ENCODE peak calls at places on chromosomes 13 and 19, in nine cellular contexts. One of them, this sample, is unnamed.

GRCh38 chr13:87614276-87614675 is 56.9 kb upstream of the SLITRK5 start:
- DNase-seq in DMS153: no peak
- DNase-seq in H7: no peak
- DNase-seq in glutamatergic neuron: no peak
- DNase-seq in endothelial cell: no peak
- DNase-seq in nephron progenitor cell: no peak
- DNase-seq in HTR-8/SVneo: no peak
- DNase-seq in PC-9: no peak
- DNase-seq in fibroblast of the aortic adventitia: no peak
- DNase-seq in this sample: no peak

GRCh38 chr19:33988601-33989000 is 183.7 kb upstream of the LSM14A start:
- DNase-seq in glutamatergic neuron: no peak
- DNase-seq in DMS153: no peak
- DNase-seq in endothelial cell: no peak
- DNase-seq in HTR-8/SVneo: peak; percentile 23
- DNase-seq in PC-9: no peak
- DNase-seq in H7: no peak
- DNase-seq in fibroblast of the aortic adventitia: peak; percentile 2
- DNase-seq in nephron progenitor cell: no peak
- DNase-seq in this sample: no peak

GRCh38 chr13:99528547-99528946 is 27.3 kb downstream of the TM9SF2 start:
- DNase-seq in fibroblast of the aortic adventitia: no peak
- DNase-seq in glutamatergic neuron: no peak
- DNase-seq in nephron progenitor cell: no peak
- DNase-seq in H7: no peak
- DNase-seq in DMS153: no peak
- DNase-seq in endothelial cell: no peak
- DNase-seq in PC-9: no peak
- DNase-seq in HTR-8/SVneo: no peak
- DNase-seq in this sample: peak; percentile 58

GRCh38 chr13:48158290-48158689 is 63.4 kb upstream of the MED4 start:
- DNase-seq in H7: no peak
- DNase-seq in endothelial cell: no peak
- DNase-seq in DMS153: peak; percentile 0
- DNase-seq in fibroblast of the aortic adventitia: no peak
- DNase-seq in glutamatergic neuron: no peak
- DNase-seq in PC-9: no peak
- DNase-seq in HTR-8/SVneo: no peak
- DNase-seq in nephron progenitor cell: no peak
- DNase-seq in this sample: no peak

GRCh38 chr19:964116-964520 is 20.0 kb upstream of the WDR18 start:
- DNase-seq in nephron progenitor cell: no peak
- DNase-seq in HTR-8/SVneo: no peak
- DNase-seq in H7: no peak
- DNase-seq in fibroblast of the aortic adventitia: no peak
- DNase-seq in PC-9: no peak
- DNase-seq in glutamatergic neuron: no peak
- DNase-seq in DMS153: no peak
- DNase-seq in endothelial cell: no peak
- DNase-seq in this sample: no peak

GRCh38 chr19:4566402-4567051 is 7.0 kb upstream of the SEMA6B start:
- DNase-seq in HTR-8/SVneo: no peak
- DNase-seq in glutamatergic neuron: no peak
- DNase-seq in nephron progenitor cell: no peak
- DNase-seq in fibroblast of the aortic adventitia: no peak
- DNase-seq in PC-9: no peak
- DNase-seq in endothelial cell: no peak
- DNase-seq in H7: no peak
- DNase-seq in DMS153: no peak
- DNase-seq in this sample: peak; percentile 36

GRCh38 chr19:5067666-5068065 is 98.8 kb downstream of the KDM4B start:
- DNase-seq in glutamatergic neuron: no peak
- DNase-seq in fibroblast of the aortic adventitia: no peak
- DNase-seq in DMS153: no peak
- DNase-seq in HTR-8/SVneo: no peak
- DNase-seq in PC-9: no peak
- DNase-seq in endothelial cell: no peak
- DNase-seq in H7: no peak
- DNase-seq in nephron progenitor cell: peak; percentile 23
- DNase-seq in this sample: no peak

GRCh38 chr19:45973564-45974338 is at the start of gene NOVA2:
- DNase-seq in H7: peak; percentile 100
- DNase-seq in PC-9: peak; percentile 39
- DNase-seq in endothelial cell: peak; percentile 96
- DNase-seq in HTR-8/SVneo: peak; percentile 82
- DNase-seq in nephron progenitor cell: peak; percentile 86
- DNase-seq in glutamatergic neuron: peak; percentile 99
- DNase-seq in fibroblast of the aortic adventitia: peak; percentile 77
- DNase-seq in DMS153: no peak
- DNase-seq in this sample: peak; percentile 91

GRCh38 chr13:23651887-23652286 is 81.7 kb downstream of the TNFRSF19 start:
- DNase-seq in nephron progenitor cell: no peak
- DNase-seq in HTR-8/SVneo: no peak
- DNase-seq in fibroblast of the aortic adventitia: no peak
- DNase-seq in glutamatergic neuron: no peak
- DNase-seq in H7: no peak
- DNase-seq in endothelial cell: no peak
- DNase-seq in DMS153: no peak
- DNase-seq in PC-9: no peak
- DNase-seq in this sample: no peak

GRCh38 chr19:10975374-10976036 is 14.7 kb downstream of the SMARCA4 start:
- DNase-seq in glutamatergic neuron: no peak
- DNase-seq in HTR-8/SVneo: no peak
- DNase-seq in fibroblast of the aortic adventitia: peak; percentile 88
- DNase-seq in nephron progenitor cell: no peak
- DNase-seq in endothelial cell: no peak
- DNase-seq in H7: no peak
- DNase-seq in PC-9: no peak
- DNase-seq in DMS153: no peak
- DNase-seq in this sample: peak; percentile 96

GRCh38 chr13:41774605-41775218 is 186.2 kb downstream of the VWA8 start:
- DNase-seq in glutamatergic neuron: no peak
- DNase-seq in nephron progenitor cell: no peak
- DNase-seq in HTR-8/SVneo: no peak
- DNase-seq in endothelial cell: no peak
- DNase-seq in PC-9: no peak
- DNase-seq in DMS153: no peak
- DNase-seq in fibroblast of the aortic adventitia: no peak
- DNase-seq in H7: no peak
- DNase-seq in this sample: no peak

GRCh38 chr19:33047422-33047821 is 17.3 kb downstream of the RHPN2 start:
- DNase-seq in DMS153: no peak
- DNase-seq in glutamatergic neuron: no peak
- DNase-seq in fibroblast of the aortic adventitia: peak; percentile 7
- DNase-seq in H7: peak; percentile 63
- DNase-seq in nephron progenitor cell: no peak
- DNase-seq in endothelial cell: no peak
- DNase-seq in PC-9: peak; percentile 96
- DNase-seq in HTR-8/SVneo: no peak
- DNase-seq in this sample: no peak

GRCh38 chr13:69737129-69737935 is 370.3 kb upstream of the ATXN8OS start:
- DNase-seq in fibroblast of the aortic adventitia: no peak
- DNase-seq in DMS153: no peak
- DNase-seq in glutamatergic neuron: peak; percentile 12
- DNase-seq in H7: no peak
- DNase-seq in PC-9: no peak
- DNase-seq in endothelial cell: no peak
- DNase-seq in nephron progenitor cell: peak; percentile 14
- DNase-seq in HTR-8/SVneo: no peak
- DNase-seq in this sample: no peak

GRCh38 chr13:77717508-77717907 is 20.0 kb downstream of the SLAIN1 start:
- DNase-seq in H7: no peak
- DNase-seq in HTR-8/SVneo: no peak
- DNase-seq in PC-9: no peak
- DNase-seq in endothelial cell: no peak
- DNase-seq in fibroblast of the aortic adventitia: no peak
- DNase-seq in DMS153: no peak
- DNase-seq in glutamatergic neuron: no peak
- DNase-seq in nephron progenitor cell: no peak
- DNase-seq in this sample: no peak

GRCh38 chr19:2661615-2662014 is 40.9 kb downstream of the GNG7 start:
- DNase-seq in endothelial cell: no peak
- DNase-seq in nephron progenitor cell: no peak
- DNase-seq in H7: no peak
- DNase-seq in fibroblast of the aortic adventitia: no peak
- DNase-seq in DMS153: no peak
- DNase-seq in PC-9: no peak
- DNase-seq in glutamatergic neuron: no peak
- DNase-seq in HTR-8/SVneo: no peak
- DNase-seq in this sample: no peak

GRCh38 chr13:39196957-39197644 is 158.8 kb downstream of the NHLRC3 start:
- DNase-seq in PC-9: no peak
- DNase-seq in H7: no peak
- DNase-seq in DMS153: peak; percentile 57
- DNase-seq in glutamatergic neuron: no peak
- DNase-seq in endothelial cell: no peak
- DNase-seq in fibroblast of the aortic adventitia: no peak
- DNase-seq in HTR-8/SVneo: no peak
- DNase-seq in nephron progenitor cell: no peak
- DNase-seq in this sample: no peak

GRCh38 chr13:35744566-35745203 is 268.2 kb upstream of the MAB21L1 start:
- DNase-seq in H7: no peak
- DNase-seq in endothelial cell: no peak
- DNase-seq in PC-9: no peak
- DNase-seq in nephron progenitor cell: peak; percentile 20
- DNase-seq in HTR-8/SVneo: no peak
- DNase-seq in fibroblast of the aortic adventitia: no peak
- DNase-seq in glutamatergic neuron: no peak
- DNase-seq in DMS153: no peak
- DNase-seq in this sample: no peak

GRCh38 chr19:55075366-55075998 is at the start of gene EPS8L1:
- DNase-seq in H7: peak; percentile 93
- DNase-seq in endothelial cell: no peak
- DNase-seq in nephron progenitor cell: peak; percentile 55
- DNase-seq in glutamatergic neuron: no peak
- DNase-seq in HTR-8/SVneo: no peak
- DNase-seq in fibroblast of the aortic adventitia: no peak
- DNase-seq in DMS153: no peak
- DNase-seq in PC-9: peak; percentile 97
- DNase-seq in this sample: peak; percentile 56

GRCh38 chr19:19212866-19213265 is 1.1 kb downstream of the NCAN start:
- DNase-seq in fibroblast of the aortic adventitia: no peak
- DNase-seq in endothelial cell: no peak
- DNase-seq in PC-9: no peak
- DNase-seq in nephron progenitor cell: no peak
- DNase-seq in DMS153: no peak
- DNase-seq in glutamatergic neuron: peak; percentile 40
- DNase-seq in HTR-8/SVneo: no peak
- DNase-seq in H7: peak; percentile 55
- DNase-seq in this sample: peak; percentile 66

GRCh38 chr19:34995551-34995950 is 4.6 kb upstream of the GRAMD1A start:
- DNase-seq in DMS153: no peak
- DNase-seq in H7: no peak
- DNase-seq in glutamatergic neuron: no peak
- DNase-seq in fibroblast of the aortic adventitia: no peak
- DNase-seq in HTR-8/SVneo: no peak
- DNase-seq in endothelial cell: no peak
- DNase-seq in PC-9: no peak
- DNase-seq in nephron progenitor cell: no peak
- DNase-seq in this sample: no peak

GRCh38 chr13:26184791-26185250 is 37.3 kb downstream of the RNF6 start:
- DNase-seq in H7: peak; percentile 66
- DNase-seq in PC-9: peak; percentile 47
- DNase-seq in nephron progenitor cell: peak; percentile 58
- DNase-seq in HTR-8/SVneo: peak; percentile 45
- DNase-seq in DMS153: peak; percentile 34
- DNase-seq in fibroblast of the aortic adventitia: peak; percentile 79
- DNase-seq in endothelial cell: peak; percentile 69
- DNase-seq in glutamatergic neuron: peak; percentile 72
- DNase-seq in this sample: no peak

GRCh38 chr19:14699641-14700040 is 9.8 kb downstream of the ZNF333 start:
- DNase-seq in HTR-8/SVneo: no peak
- DNase-seq in H7: no peak
- DNase-seq in endothelial cell: no peak
- DNase-seq in fibroblast of the aortic adventitia: no peak
- DNase-seq in PC-9: no peak
- DNase-seq in glutamatergic neuron: no peak
- DNase-seq in nephron progenitor cell: no peak
- DNase-seq in DMS153: no peak
- DNase-seq in this sample: no peak

GRCh38 chr19:51166846-51167490 is 24.9 kb downstream of the SIGLEC7 start:
- DNase-seq in DMS153: no peak
- DNase-seq in nephron progenitor cell: no peak
- DNase-seq in H7: no peak
- DNase-seq in fibroblast of the aortic adventitia: no peak
- DNase-seq in endothelial cell: no peak
- DNase-seq in glutamatergic neuron: no peak
- DNase-seq in PC-9: no peak
- DNase-seq in HTR-8/SVneo: no peak
- DNase-seq in this sample: no peak

GRCh38 chr13:51494151-51494550 is 41.3 kb upstream of the INTS6 start:
- DNase-seq in fibroblast of the aortic adventitia: peak; percentile 61
- DNase-seq in HTR-8/SVneo: no peak
- DNase-seq in H7: no peak
- DNase-seq in DMS153: no peak
- DNase-seq in glutamatergic neuron: no peak
- DNase-seq in nephron progenitor cell: no peak
- DNase-seq in PC-9: no peak
- DNase-seq in endothelial cell: no peak
- DNase-seq in this sample: no peak

GRCh38 chr13:105346141-105346766 is 1189.2 kb downstream of the EFNB2 start:
- DNase-seq in nephron progenitor cell: no peak
- DNase-seq in glutamatergic neuron: no peak
- DNase-seq in endothelial cell: no peak
- DNase-seq in HTR-8/SVneo: peak; percentile 9
- DNase-seq in PC-9: peak; percentile 23
- DNase-seq in DMS153: no peak
- DNase-seq in fibroblast of the aortic adventitia: peak; percentile 38
- DNase-seq in H7: no peak
- DNase-seq in this sample: no peak

GRCh38 chr13:28636677-28637317 is 22.1 kb upstream of the POMP start:
- DNase-seq in nephron progenitor cell: peak; percentile 49
- DNase-seq in H7: peak; percentile 50
- DNase-seq in HTR-8/SVneo: peak; percentile 42
- DNase-seq in DMS153: peak; percentile 44
- DNase-seq in PC-9: peak; percentile 36
- DNase-seq in glutamatergic neuron: peak; percentile 53
- DNase-seq in fibroblast of the aortic adventitia: peak; percentile 75
- DNase-seq in endothelial cell: peak; percentile 69
- DNase-seq in this sample: peak; percentile 77

GRCh38 chr19:7705387-7706187 is 3.7 kb upstream of the FCER2 start:
- DNase-seq in PC-9: no peak
- DNase-seq in nephron progenitor cell: no peak
- DNase-seq in HTR-8/SVneo: no peak
- DNase-seq in fibroblast of the aortic adventitia: no peak
- DNase-seq in H7: peak; percentile 31
- DNase-seq in glutamatergic neuron: no peak
- DNase-seq in DMS153: no peak
- DNase-seq in endothelial cell: no peak
- DNase-seq in this sample: peak; percentile 46

GRCh38 chr13:74219571-74219970 is 85.4 kb upstream of the KLF12 start:
- DNase-seq in glutamatergic neuron: no peak
- DNase-seq in fibroblast of the aortic adventitia: no peak
- DNase-seq in endothelial cell: no peak
- DNase-seq in H7: no peak
- DNase-seq in PC-9: no peak
- DNase-seq in nephron progenitor cell: no peak
- DNase-seq in DMS153: no peak
- DNase-seq in HTR-8/SVneo: no peak
- DNase-seq in this sample: no peak

GRCh38 chr19:38742906-38743305 is 1.4 kb downstream of the CAPN12 start:
- DNase-seq in nephron progenitor cell: no peak
- DNase-seq in HTR-8/SVneo: no peak
- DNase-seq in DMS153: no peak
- DNase-seq in glutamatergic neuron: no peak
- DNase-seq in PC-9: no peak
- DNase-seq in endothelial cell: no peak
- DNase-seq in H7: peak; percentile 33
- DNase-seq in fibroblast of the aortic adventitia: no peak
- DNase-seq in this sample: peak; percentile 78

GRCh38 chr13:42836930-42837329 is 55.5 kb downstream of the FAM216B start:
- DNase-seq in fibroblast of the aortic adventitia: peak; percentile 70
- DNase-seq in H7: no peak
- DNase-seq in glutamatergic neuron: no peak
- DNase-seq in DMS153: no peak
- DNase-seq in PC-9: no peak
- DNase-seq in endothelial cell: no peak
- DNase-seq in nephron progenitor cell: no peak
- DNase-seq in HTR-8/SVneo: no peak
- DNase-seq in this sample: peak; percentile 45

GRCh38 chr19:7679017-7679720 is 1.5 kb upstream of the TRAPPC5 start:
- DNase-seq in glutamatergic neuron: peak; percentile 36
- DNase-seq in PC-9: no peak
- DNase-seq in fibroblast of the aortic adventitia: no peak
- DNase-seq in H7: no peak
- DNase-seq in DMS153: peak; percentile 46
- DNase-seq in nephron progenitor cell: no peak
- DNase-seq in endothelial cell: no peak
- DNase-seq in HTR-8/SVneo: no peak
- DNase-seq in this sample: peak; percentile 77

This sample was measured in osteoblast.